ENCODE peak calls at places on chromosome 2, in nine cellular contexts. G is RWPE1, I is suprapubic skin, Y is endothelial cell, U is body of pancreas, T is breast epithelium, B is left lung, O is astrocyte of the spinal cord, E is kidney. M is an unnamed sample.

GRCh38 chr2:190746971-190747761 is 98.3 kb downstream of the NAB1 start:
- DNase-seq in G (no peak), I (no peak), Y (peak; percentile 9), U (no peak), T (no peak), B (no peak), O (no peak), E (no peak), M (no peak)

GRCh38 chr2:71646028-71646427 is 192.7 kb downstream of the DYSF start:
- DNase-seq in G (peak; percentile 49), I (no peak), Y (no peak), U (no peak), T (peak; percentile 84), B (no peak), O (peak; percentile 39), E (no peak), M (no peak)

GRCh38 chr2:197502201-197502600 is 2.0 kb downstream of the HSPE1 start:
- DNase-seq in G (no peak), I (no peak), Y (no peak), U (no peak), T (no peak), B (no peak), O (no peak), E (no peak), M (no peak)

GRCh38 chr2:179788104-179788503 is 73.3 kb downstream of the ZNF385B start:
- DNase-seq in G (no peak), I (no peak), Y (no peak), U (no peak), T (no peak), B (no peak), O (no peak), E (no peak), M (no peak)

GRCh38 chr2:190205643-190206042 is 114.0 kb downstream of the HIBCH start:
- DNase-seq in G (no peak), I (no peak), Y (no peak), U (no peak), T (no peak), B (no peak), O (peak; percentile 17), E (no peak), M (no peak)

GRCh38 chr2:240981871-240982800 is 16.3 kb upstream of the SNED1 start:
- DNase-seq in G (no peak), I (peak; percentile 61), Y (no peak), U (peak; percentile 8), T (no peak), B (peak; percentile 26), O (no peak), E (peak; percentile 63), M (peak; percentile 10)

GRCh38 chr2:2765176-2765800 is 434.2 kb upstream of the MYT1L start:
- DNase-seq in G (no peak), I (peak; percentile 52), Y (no peak), U (no peak), T (no peak), B (no peak), O (no peak), E (no peak), M (no peak)

GRCh38 chr2:1930376-1930775 is 186.1 kb upstream of the PXDN start:
- DNase-seq in G (no peak), I (no peak), Y (no peak), U (no peak), T (no peak), B (no peak), O (no peak), E (no peak), M (no peak)

GRCh38 chr2:162297925-162298552 is 20.4 kb downstream of the IFIH1 start:
- DNase-seq in G (peak; percentile 45), I (no peak), Y (peak; percentile 77), U (peak; percentile 74), T (no peak), B (no peak), O (peak; percentile 85), E (no peak), M (peak; percentile 52)

GRCh38 chr2:42342061-42342794 is 18.8 kb downstream of the COX7A2L start:
- DNase-seq in G (peak; percentile 67), I (peak; percentile 78), Y (no peak), U (peak; percentile 37), T (peak; percentile 49), B (no peak), O (peak; percentile 77), E (no peak), M (no peak)

GRCh38 chr2:240601831-240602160 is 15.3 kb downstream of the CAPN10 start:
- DNase-seq in G (no peak), I (peak; percentile 42), Y (no peak), U (no peak), T (no peak), B (peak; percentile 17), O (no peak), E (peak; percentile 72), M (no peak)

GRCh38 chr2:127612111-127612822 is 33.7 kb upstream of the GPR17 start:
- DNase-seq in G (no peak), I (peak; percentile 19), Y (no peak), U (peak; percentile 4), T (no peak), B (peak; percentile 7), O (no peak), E (no peak), M (no peak)

GRCh38 chr2:42252464-42252863 is 83.3 kb downstream of the EML4 start:
- DNase-seq in G (no peak), I (no peak), Y (no peak), U (no peak), T (no peak), B (no peak), O (no peak), E (no peak), M (no peak)

GRCh38 chr2:219552382-219553167 is 8.7 kb downstream of the TMEM198 start:
- DNase-seq in G (peak; percentile 88), I (peak; percentile 90), Y (peak; percentile 88), U (peak; percentile 90), T (peak; percentile 76), B (peak; percentile 86), O (peak; percentile 78), E (peak; percentile 94), M (peak; percentile 88)

GRCh38 chr2:39703473-39703872 is 37.8 kb downstream of the TMEM178A start:
- DNase-seq in G (no peak), I (no peak), Y (no peak), U (no peak), T (no peak), B (no peak), O (no peak), E (no peak), M (no peak)

GRCh38 chr2:42967959-42968674 is 175.7 kb upstream of the HAAO start:
- DNase-seq in G (no peak), I (peak; percentile 91), Y (no peak), U (no peak), T (no peak), B (peak; percentile 71), O (peak; percentile 83), E (no peak), M (peak; percentile 61)

GRCh38 chr2:196988599-196988998 is 62.1 kb upstream of the PGAP1 start:
- DNase-seq in G (no peak), I (no peak), Y (no peak), U (no peak), T (no peak), B (no peak), O (peak; percentile 23), E (no peak), M (no peak)

GRCh38 chr2:98614024-98614739 is 5.8 kb downstream of the UNC50 start:
- DNase-seq in G (no peak), I (no peak), Y (no peak), U (no peak), T (no peak), B (no peak), O (no peak), E (no peak), M (no peak)

GRCh38 chr2:98617149-98617548 is 8.8 kb downstream of the UNC50 start:
- DNase-seq in G (no peak), I (no peak), Y (no peak), U (no peak), T (no peak), B (no peak), O (no peak), E (no peak), M (no peak)

DNA sequence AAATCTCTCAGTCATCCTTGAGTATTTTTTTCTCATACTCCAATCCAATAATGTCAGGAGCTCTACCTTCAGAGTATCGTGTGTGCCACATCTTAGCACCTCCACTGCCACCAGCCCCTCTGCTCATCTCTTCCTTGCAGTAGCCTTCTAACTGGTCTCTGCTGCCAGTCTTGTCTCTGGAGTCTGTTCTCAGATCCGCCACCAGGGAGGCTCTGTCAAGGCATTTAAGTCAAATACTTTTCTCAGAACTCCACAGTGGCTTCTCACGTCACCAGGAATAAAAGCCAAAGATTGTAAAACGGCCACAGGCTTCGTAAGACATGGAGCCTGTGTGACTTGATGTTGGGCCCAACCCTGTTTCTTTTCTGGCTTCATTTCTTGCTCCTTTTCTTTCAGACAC is 7.1 kb downstream of the UNC50 start:
- DNase-seq in G (no peak), I (no peak), Y (no peak), U (no peak), T (no peak), B (no peak), O (no peak), E (no peak), M (no peak)
- TF ChIP-seq CTCF in G (no peak), I (no peak), Y (no peak), U (no peak), T (no peak), B (no peak), O (no peak), E (no peak), M (no peak)

GRCh38 chr2:207504513-207505171 is 25.1 kb upstream of the CREB1 start:
- DNase-seq in G (no peak), I (no peak), Y (no peak), U (peak; percentile 21), T (no peak), B (no peak), O (peak; percentile 97), E (no peak), M (no peak)
- TF ChIP-seq CTCF in G (no peak), I (no peak), Y (no peak), U (no peak), T (no peak), B (no peak), O (peak; percentile 28), E (no peak), M (no peak)

GRCh38 chr2:233838726-233839446 is 15.4 kb downstream of the HJURP start:
- DNase-seq in G (no peak), I (no peak), Y (no peak), U (peak; percentile 1), T (no peak), B (no peak), O (no peak), E (peak; percentile 47), M (no peak)
- TF ChIP-seq CTCF in G (no peak), I (no peak), Y (no peak), U (no peak), T (no peak), B (no peak), O (no peak), E (no peak), M (no peak)

DNA sequence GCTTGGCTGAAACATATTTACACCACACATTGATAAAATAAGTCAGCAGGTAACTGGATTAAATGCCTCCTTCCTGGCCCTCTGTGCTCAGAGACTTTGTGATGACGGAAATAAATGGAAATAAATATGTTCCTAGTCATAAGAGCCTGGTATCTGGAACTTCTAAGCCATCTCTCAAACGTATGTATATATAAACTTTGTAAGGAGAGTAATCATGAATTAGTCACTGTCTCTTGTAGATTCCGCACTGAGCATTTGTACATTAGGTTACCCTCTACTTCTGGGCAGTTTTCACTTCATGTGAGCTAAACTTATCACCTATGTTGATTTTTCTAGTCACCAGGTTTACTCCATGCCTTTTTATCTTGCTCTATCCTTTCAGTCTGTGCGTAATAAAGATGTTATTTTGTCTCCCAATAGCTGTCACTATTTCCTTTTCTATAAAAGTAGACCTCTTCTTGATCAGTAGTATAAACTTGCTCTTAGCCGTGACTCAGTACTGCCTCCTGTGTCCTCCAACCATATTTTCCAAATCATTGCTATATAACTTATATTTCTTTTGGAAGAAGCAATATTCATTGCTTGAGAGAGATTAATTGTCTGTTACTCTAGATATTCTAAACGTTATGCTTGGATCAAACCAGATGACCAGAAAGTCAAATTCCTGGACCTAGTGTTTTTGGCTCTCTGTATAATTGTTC is 53.2 kb downstream of the FEZ2 start:
- DNase-seq in G (no peak), I (no peak), Y (no peak), U (no peak), T (no peak), B (no peak), O (no peak), E (no peak), M (no peak)
- TF ChIP-seq CTCF in G (no peak), I (no peak), Y (peak; percentile 29), U (no peak), T (no peak), B (no peak), O (peak; percentile 47), E (no peak), M (peak; percentile 26)